ENCODE peak calls at places on chromosomes 2 and 18, in seven cellular contexts. U is PC-3; C is HFF-Myc; F is astrocyte; V is Caco-2; G is left lung; E is CD4-positive, alpha-beta T cell. I is an unnamed sample.

GRCh38 chr2:5467506-5467905 is 224.7 kb upstream of the SOX11 start:
- DNase-seq in U (no peak), C (no peak), F (no peak), V (no peak), G (no peak), E (no peak), I (no peak)

GRCh38 chr2:117771969-117772630 is 42.4 kb upstream of the DDX18 start:
- DNase-seq in U (peak; percentile 64), C (peak; percentile 29), F (peak; percentile 4), V (no peak), G (no peak), E (no peak), I (no peak)

GRCh38 chr2:167192833-167193232 is 304.6 kb downstream of the XIRP2 start:
- DNase-seq in U (peak; percentile 95), C (no peak), F (peak; percentile 27), V (no peak), G (no peak), E (no peak), I (no peak)

GRCh38 chr18:29840101-29840500 is 1202.4 kb downstream of the DSC3 start:
- DNase-seq in U (peak; percentile 79), C (peak; percentile 46), F (peak; percentile 75), V (no peak), G (no peak), E (no peak), I (no peak)

GRCh38 chr2:96553176-96553956 is 16.8 kb downstream of the ARID5A start:
- DNase-seq in U (no peak), C (no peak), F (no peak), V (peak; percentile 33), G (no peak), E (no peak), I (no peak)

GRCh38 chr2:29010946-29011649 is 30.0 kb downstream of the TOGARAM2 start:
- DNase-seq in U (no peak), C (no peak), F (peak; percentile 80), V (no peak), G (peak; percentile 49), E (peak; percentile 36), I (peak; percentile 71)

GRCh38 chr2:85312404-85312803 is 15.4 kb downstream of the TGOLN2 start:
- DNase-seq in U (peak; percentile 73), C (no peak), F (peak; percentile 79), V (no peak), G (no peak), E (no peak), I (no peak)

GRCh38 chr18:26536664-26537063 is 11.7 kb downstream of the KCTD1 start:
- DNase-seq in U (no peak), C (no peak), F (no peak), V (no peak), G (no peak), E (no peak), I (no peak)

GRCh38 chr2:67446504-67446911 is 49.4 kb downstream of the ETAA1 start:
- DNase-seq in U (peak; percentile 73), C (no peak), F (peak; percentile 64), V (no peak), G (no peak), E (no peak), I (no peak)

GRCh38 chr18:23106575-23106974 is 28.7 kb upstream of the CABLES1 start:
- DNase-seq in U (peak; percentile 98), C (peak; percentile 77), F (peak; percentile 93), V (peak; percentile 79), G (no peak), E (no peak), I (no peak)

GRCh38 chr2:69163109-69163508 is 150.1 kb downstream of the ANTXR1 start:
- DNase-seq in U (peak; percentile 81), C (no peak), F (peak; percentile 97), V (no peak), G (no peak), E (no peak), I (no peak)

GRCh38 chr2:121904656-121905055 is 149.2 kb downstream of the TSN start:
- DNase-seq in U (no peak), C (no peak), F (no peak), V (no peak), G (no peak), E (no peak), I (no peak)

GRCh38 chr2:4151521-4151920 is 448.1 kb downstream of the DCDC2C start:
- DNase-seq in U (no peak), C (no peak), F (no peak), V (no peak), G (no peak), E (no peak), I (no peak)

GRCh38 chr2:112829247-112829646 is 7.3 kb downstream of the IL1B start:
- DNase-seq in U (no peak), C (no peak), F (no peak), V (no peak), G (no peak), E (no peak), I (no peak)

GRCh38 chr2:99032786-99033185 is 96.8 kb upstream of the CRACDL start:
- DNase-seq in U (peak; percentile 64), C (no peak), F (no peak), V (no peak), G (no peak), E (no peak), I (no peak)

GRCh38 chr2:222907790-222908431 is 47.1 kb downstream of the ACSL3 start:
- DNase-seq in U (no peak), C (no peak), F (peak; percentile 68), V (no peak), G (no peak), E (no peak), I (no peak)

GRCh38 chr2:36357506-36358316 is 2.1 kb downstream of the CRIM1 start:
- DNase-seq in U (peak; percentile 78), C (no peak), F (peak; percentile 83), V (no peak), G (peak; percentile 37), E (no peak), I (no peak)

GRCh38 chr18:31716362-31716761 is 32.0 kb upstream of the B4GALT6 start:
- DNase-seq in U (no peak), C (no peak), F (no peak), V (no peak), G (no peak), E (no peak), I (no peak)

GRCh38 chr18:46333371-46334199 is 229.4 kb downstream of the HAUS1 start:
- DNase-seq in U (peak; percentile 46), C (no peak), F (peak; percentile 20), V (no peak), G (no peak), E (no peak), I (peak; percentile 55)

GRCh38 chr2:13662055-13662454 is 945.3 kb downstream of the TRIB2 start:
- DNase-seq in U (peak; percentile 56), C (no peak), F (peak; percentile 35), V (no peak), G (no peak), E (no peak), I (no peak)

GRCh38 chr18:33606621-33607020 is 28.6 kb downstream of the ASXL3 start:
- DNase-seq in U (no peak), C (no peak), F (no peak), V (no peak), G (no peak), E (no peak), I (no peak)

GRCh38 chr2:149872638-149873037 is 285.1 kb upstream of the MMADHC start:
- DNase-seq in U (no peak), C (no peak), F (no peak), V (no peak), G (no peak), E (no peak), I (no peak)

GRCh38 chr18:31942301-31942998 is 478 bp downstream of the TRAPPC8 start:
- DNase-seq in U (no peak), C (no peak), F (peak; percentile 54), V (peak; percentile 26), G (peak; percentile 61), E (no peak), I (peak; percentile 36)

GRCh38 chr2:220410296-220410695 is 782.9 kb downstream of the SLC4A3 start:
- DNase-seq in U (no peak), C (no peak), F (no peak), V (no peak), G (no peak), E (no peak), I (no peak)
- TF ChIP-seq CTCF in U (no peak), C (no peak), F (no peak), V (no peak), G (no peak), E (no peak), I (no peak)

DNA sequence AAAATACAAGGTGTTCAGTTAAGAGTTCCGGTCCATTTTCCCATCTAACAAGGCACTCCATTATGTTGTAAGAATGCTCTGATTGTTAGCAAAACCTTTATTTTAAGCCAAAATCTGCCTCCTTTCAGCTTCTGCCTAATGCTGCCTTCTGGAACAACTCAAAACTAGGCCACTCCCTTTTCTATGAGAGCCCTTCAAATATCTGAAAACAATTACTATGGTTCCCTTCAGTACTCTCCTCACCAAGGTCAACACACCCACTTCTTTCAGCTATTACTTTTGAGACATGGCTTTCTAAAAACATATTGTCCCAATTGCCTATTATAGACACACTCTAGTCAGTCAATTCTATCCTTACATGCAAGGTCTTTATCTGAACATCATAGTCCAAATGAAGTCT is 429.4 kb downstream of the ERBB4 start:
- DNase-seq in U (no peak), C (no peak), F (no peak), V (no peak), G (no peak), E (no peak), I (no peak)
- TF ChIP-seq CTCF in U (no peak), C (no peak), F (no peak), V (no peak), G (no peak), E (no peak), I (no peak)

DNA sequence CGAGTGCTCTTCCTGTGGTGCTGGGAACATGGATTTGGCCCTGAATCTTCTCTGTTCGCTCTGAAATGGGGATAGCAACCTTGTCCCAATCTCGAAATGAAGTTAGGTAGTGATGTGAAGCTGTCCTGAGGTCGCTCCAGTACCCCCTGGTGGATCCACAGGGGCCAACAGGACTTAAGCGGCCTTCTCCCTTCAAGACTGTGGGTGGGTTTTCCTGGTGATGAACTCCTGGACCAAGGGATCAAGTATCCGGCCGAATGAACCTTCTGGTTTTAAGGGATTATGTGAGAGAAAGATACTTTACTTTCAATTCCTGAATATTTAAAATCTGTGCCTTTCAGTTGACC is 156.5 kb downstream of the NAPG start:
- DNase-seq in U (no peak), C (no peak), F (no peak), V (no peak), G (no peak), E (no peak), I (no peak)
- TF ChIP-seq CTCF in U (peak; percentile 37), C (peak; percentile 14), F (no peak), V (peak; percentile 23), G (no peak), E (no peak), I (no peak)

DNA sequence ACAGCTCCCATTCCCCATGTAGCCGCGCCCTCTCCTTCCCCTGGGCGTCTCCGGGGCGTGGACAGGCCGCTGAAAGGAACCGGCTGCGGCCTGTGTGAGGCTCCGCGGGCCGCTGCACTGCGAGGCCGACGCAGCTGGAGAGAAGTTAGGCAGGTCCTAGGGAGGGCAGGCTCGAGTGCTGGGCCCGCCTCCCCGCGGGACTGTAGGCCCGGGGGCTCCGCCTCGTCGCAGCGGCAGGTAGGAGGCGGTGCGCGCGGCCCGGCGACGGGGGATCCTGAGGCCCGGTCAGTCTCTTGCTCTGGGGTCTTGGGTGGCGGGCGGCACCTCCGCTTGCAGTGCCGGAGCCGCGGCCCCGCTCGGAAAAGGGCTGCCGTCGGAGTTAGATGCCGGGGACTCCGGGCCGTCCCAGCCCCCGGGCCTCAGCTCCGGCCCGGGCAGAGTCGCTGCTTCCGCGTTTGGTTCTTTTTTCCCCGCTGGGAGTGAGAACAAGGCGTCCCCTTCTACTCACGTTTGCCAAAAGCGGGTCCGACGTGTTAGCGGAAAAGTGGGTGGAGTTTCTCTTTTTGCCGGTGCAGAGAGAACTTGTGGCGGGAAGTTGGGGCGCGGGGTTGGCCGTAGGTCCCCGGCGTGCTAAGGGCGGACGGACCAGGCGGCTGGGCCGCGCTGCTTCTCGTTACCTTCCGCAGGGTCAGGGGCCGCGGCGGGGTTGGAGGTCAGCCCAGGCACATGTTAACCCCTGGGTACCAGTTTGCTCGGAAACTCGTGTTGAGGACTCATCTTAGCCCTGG is at the start of gene VRK2:
- DNase-seq in U (peak; percentile 97), C (peak; percentile 69), F (peak; percentile 91), V (peak; percentile 96), G (peak; percentile 93), E (peak; percentile 75), I (peak; percentile 75)
- TF ChIP-seq CTCF in U (no peak), C (no peak), F (no peak), V (peak; percentile 16), G (no peak), E (no peak), I (no peak)